ENCODE peak calls at places on chromosome 11, in seven cellular contexts. L is PC-3, O is spleen, Y is breast epithelium, I is ascending aorta, U is heart right ventricle, H is A549. B is an unnamed sample.

GRCh38 chr11:12680246-12680939 is 6.2 kb downstream of the TEAD1 start:
- DNase-seq in L (peak; percentile 84), O (no peak), Y (peak; percentile 88), I (peak; percentile 86), U (peak; percentile 82), H (peak; percentile 92), B (no peak)

GRCh38 chr11:43674566-43674965 is 6.0 kb upstream of the HSD17B12 start:
- DNase-seq in L (no peak), O (no peak), Y (no peak), I (no peak), U (no peak), H (no peak), B (no peak)

GRCh38 chr11:130115218-130115617 is 44.4 kb upstream of the ST14 start:
- DNase-seq in L (peak; percentile 54), O (no peak), Y (no peak), I (no peak), U (no peak), H (no peak), B (no peak)

GRCh38 chr11:10807629-10808552 is 835 bp downstream of the EIF4G2 start:
- DNase-seq in L (peak; percentile 25), O (peak; percentile 93), Y (peak; percentile 69), I (peak; percentile 74), U (peak; percentile 78), H (peak; percentile 45), B (peak; percentile 39)

GRCh38 chr11:61488651-61489291 is 19.8 kb upstream of the LRRC10B start:
- DNase-seq in L (peak; percentile 90), O (no peak), Y (peak; percentile 86), I (no peak), U (peak; percentile 80), H (no peak), B (no peak)

GRCh38 chr11:105046898-105047579 is 1.9 kb upstream of the CARD16 start:
- DNase-seq in L (peak; percentile 96), O (no peak), Y (no peak), I (no peak), U (no peak), H (peak; percentile 90), B (no peak)

GRCh38 chr11:48044577-48044976 is 64.2 kb downstream of the PTPRJ start:
- DNase-seq in L (no peak), O (peak; percentile 80), Y (no peak), I (peak; percentile 69), U (no peak), H (no peak), B (no peak)

GRCh38 chr11:66529655-66530054 is 16.2 kb downstream of the ZDHHC24 start:
- DNase-seq in L (no peak), O (no peak), Y (no peak), I (no peak), U (no peak), H (no peak), B (no peak)

GRCh38 chr11:107752508-107752907 is 40.7 kb upstream of the SLN start:
- DNase-seq in L (no peak), O (no peak), Y (no peak), I (no peak), U (no peak), H (no peak), B (no peak)

GRCh38 chr11:563812-564578 is 3.2 kb downstream of the RASSF7 start:
- DNase-seq in L (peak; percentile 52), O (peak; percentile 75), Y (peak; percentile 71), I (no peak), U (no peak), H (no peak), B (no peak)

GRCh38 chr11:19714387-19715363 is 2.0 kb downstream of the NAV2 start:
- DNase-seq in L (peak; percentile 67), O (no peak), Y (no peak), I (peak; percentile 92), U (peak; percentile 34), H (peak; percentile 17), B (no peak)

GRCh38 chr11:83070878-83071640 is 638 bp downstream of the RAB30 start:
- DNase-seq in L (no peak), O (peak; percentile 83), Y (peak; percentile 57), I (no peak), U (peak; percentile 42), H (no peak), B (no peak)

GRCh38 chr11:13883042-13883441 is 79.5 kb upstream of the SPON1 start:
- DNase-seq in L (no peak), O (no peak), Y (no peak), I (no peak), U (no peak), H (no peak), B (no peak)

GRCh38 chr11:61174949-61175348 is 13.7 kb upstream of the VPS37C start:
- DNase-seq in L (no peak), O (no peak), Y (no peak), I (peak; percentile 38), U (no peak), H (no peak), B (no peak)

GRCh38 chr11:87036756-87037449 is 831 bp upstream of the TMEM135 start:
- DNase-seq in L (peak; percentile 51), O (no peak), Y (no peak), I (no peak), U (no peak), H (peak; percentile 32), B (no peak)

GRCh38 chr11:123407124-123407995 is 22.7 kb upstream of the GRAMD1B start:
- DNase-seq in L (peak; percentile 95), O (no peak), Y (no peak), I (no peak), U (no peak), H (peak; percentile 82), B (peak; percentile 31)

GRCh38 chr11:61160487-61161189 is 588 bp downstream of the VPS37C start:
- DNase-seq in L (peak; percentile 25), O (no peak), Y (no peak), I (peak; percentile 58), U (no peak), H (no peak), B (no peak)

GRCh38 chr11:82547163-82547560 is 186.5 kb downstream of the FAM181B start:
- DNase-seq in L (no peak), O (no peak), Y (no peak), I (no peak), U (no peak), H (no peak), B (no peak)

GRCh38 chr11:125146232-125146631 is 18.3 kb upstream of the PKNOX2 start:
- DNase-seq in L (no peak), O (no peak), Y (no peak), I (no peak), U (no peak), H (no peak), B (no peak)

GRCh38 chr11:77874206-77874605 is 53.3 kb downstream of the AAMDC start:
- DNase-seq in L (no peak), O (no peak), Y (no peak), I (no peak), U (no peak), H (no peak), B (no peak)

GRCh38 chr11:10134975-10135481 is 159.0 kb downstream of the SBF2 start:
- DNase-seq in L (no peak), O (no peak), Y (no peak), I (no peak), U (no peak), H (no peak), B (no peak)

GRCh38 chr11:63945482-63946163 is 6.8 kb downstream of the NAA40 start:
- DNase-seq in L (peak; percentile 87), O (no peak), Y (peak; percentile 82), I (peak; percentile 86), U (peak; percentile 46), H (peak; percentile 75), B (no peak)

GRCh38 chr11:133408936-133409335 is 123.4 kb downstream of the OPCML start:
- DNase-seq in L (no peak), O (no peak), Y (no peak), I (no peak), U (no peak), H (no peak), B (no peak)

GRCh38 chr11:45163956-45164575 is 17.6 kb downstream of the PRDM11 start:
- DNase-seq in L (no peak), O (peak; percentile 43), Y (no peak), I (peak; percentile 82), U (no peak), H (no peak), B (no peak)

GRCh38 chr11:64716471-64717267 is 6.3 kb downstream of the NRXN2 start:
- DNase-seq in L (no peak), O (no peak), Y (no peak), I (no peak), U (no peak), H (no peak), B (no peak)

GRCh38 chr11:27282141-27282590 is 80.8 kb downstream of the CCDC34 start:
- DNase-seq in L (no peak), O (no peak), Y (no peak), I (peak; percentile 71), U (peak; percentile 55), H (peak; percentile 83), B (no peak)

GRCh38 chr11:62925745-62926668 is 4.8 kb upstream of the CHRM1 start:
- DNase-seq in L (no peak), O (peak; percentile 61), Y (peak; percentile 45), I (no peak), U (no peak), H (no peak), B (no peak)

GRCh38 chr11:58688779-58689503 is 42.8 kb downstream of the GLYAT start:
- DNase-seq in L (peak; percentile 62), O (no peak), Y (no peak), I (no peak), U (no peak), H (no peak), B (no peak)
- H3K9me3 ChIP-seq in L (no peaks in the 10 kb centered on the region), O (peaks cover 4% of the 10 kb centered on the region), Y (no peaks in the 10 kb centered on the region), I (no peaks in the 10 kb centered on the region), U (no peaks in the 10 kb centered on the region), H (no peaks in the 10 kb centered on the region), B (no peaks in the 10 kb centered on the region)

DNA sequence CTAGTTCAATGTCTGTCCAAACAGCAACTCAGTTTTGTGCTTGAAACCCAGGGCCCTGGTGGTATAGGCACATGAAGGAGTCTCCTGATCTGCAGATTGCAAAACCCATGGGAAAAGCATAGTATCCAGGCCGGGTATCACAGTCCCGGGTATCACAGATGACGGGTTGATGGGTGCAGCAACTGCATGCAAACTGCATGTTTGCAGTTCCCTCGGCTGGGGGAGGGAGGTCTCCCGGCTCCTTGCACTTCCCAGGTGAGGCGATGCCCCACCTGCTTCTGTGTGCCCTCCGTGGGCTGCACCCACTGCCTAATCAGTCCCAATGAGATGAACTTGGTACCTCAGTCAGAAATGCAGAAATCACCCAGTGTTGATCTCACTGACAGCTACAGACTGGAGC is 53.9 kb downstream of the KCNQ1 start:
- DNase-seq in L (no peak), O (no peak), Y (no peak), I (no peak), U (no peak), H (no peak), B (no peak)
- H3K9me3 ChIP-seq in L (peaks cover 3% of the 10 kb centered on the region), O (peaks cover 67% of the 10 kb centered on the region), Y (peaks cover 24% of the 10 kb centered on the region), I (peaks cover 13% of the 10 kb centered on the region), U (peaks cover 34% of the 10 kb centered on the region), H (peaks cover 19% of the 10 kb centered on the region), B (no peaks in the 10 kb centered on the region)

GRCh38 chr11:70549386-70549785 is 151.1 kb downstream of the CTTN start:
- DNase-seq in L (no peak), O (peak; percentile 47), Y (no peak), I (no peak), U (no peak), H (no peak), B (no peak)
- H3K9me3 ChIP-seq in L (no peaks in the 10 kb centered on the region), O (no peaks in the 10 kb centered on the region), Y (no peaks in the 10 kb centered on the region), I (no peaks in the 10 kb centered on the region), U (no peaks in the 10 kb centered on the region), H (no peaks in the 10 kb centered on the region), B (no peaks in the 10 kb centered on the region)

DNA sequence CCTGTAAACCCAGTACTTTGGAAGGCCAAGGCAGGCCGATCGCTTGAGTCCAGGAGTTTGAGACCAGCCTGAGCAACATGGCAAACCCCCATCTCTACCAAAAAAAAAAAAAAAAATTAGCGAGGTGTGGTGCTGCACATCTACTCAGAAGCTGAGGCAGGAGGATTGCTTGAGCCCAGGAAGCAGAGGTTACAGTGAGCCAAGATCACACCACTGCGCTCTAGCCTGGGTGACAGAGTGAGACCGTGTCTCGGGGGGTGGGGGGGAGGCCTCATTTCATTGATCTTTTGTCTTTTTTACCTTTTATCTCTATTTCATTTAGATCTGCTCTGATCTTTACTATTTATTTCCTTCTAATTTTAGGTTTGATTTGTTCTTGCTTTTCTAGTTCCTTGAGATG is 51.8 kb downstream of the KCNQ1OT1 start:
- DNase-seq in L (no peak), O (no peak), Y (no peak), I (no peak), U (no peak), H (no peak), B (no peak)
- H3K9me3 ChIP-seq in L (peaks cover 31% of the 10 kb centered on the region), O (peaks cover 97% of the 10 kb centered on the region), Y (peaks cover 68% of the 10 kb centered on the region), I (peaks cover 78% of the 10 kb centered on the region), U (peaks cover 94% of the 10 kb centered on the region), H (peaks cover 98% of the 10 kb centered on the region), B (peaks cover 16% of the 10 kb centered on the region)

B was measured in T-helper 17 cell.